ENCODE peak calls at places on chromosomes 11 and 22, in six cellular contexts. R is neuronal stem cell, G is mesenchymal stem cell, B is H9, J is H1, I is trophoblast cell. Q is an unnamed sample.

GRCh38 chr11:117815262-117815803 is 9.2 kb downstream of the FXYD2 start:
- DNase-seq in R (no peak), B (no peak), G (no peak), I (peak), J (no peak), Q (no peak)

GRCh38 chr11:16280256-16280682 is 76.1 kb downstream of the SOX6 start:
- DNase-seq in B (no peak), R (no peak), G (no peak), J (no peak), I (no peak), Q (no peak)

GRCh38 chr11:126450806-126451205 is 95.3 kb downstream of the ST3GAL4 start:
- DNase-seq in G (no peak), I (no peak), R (no peak), B (no peak), J (no peak), Q (no peak)

GRCh38 chr11:3037041-3037944 is 19.9 kb downstream of the CARS1 start:
- DNase-seq in J (peak), B (peak), G (peak), R (peak), I (peak), Q (peak)

GRCh38 chr11:122655527-122656072 is at the start of gene UBASH3B:
- DNase-seq in R (peak), B (peak), G (peak), I (peak), J (peak), Q (peak)

GRCh38 chr11:69360606-69361005 is 66.7 kb downstream of the MYEOV start:
- DNase-seq in I (no peak), B (peak), G (no peak), R (no peak), J (peak), Q (no peak)

GRCh38 chr11:47269002-47269828 is 718 bp upstream of the MADD start:
- DNase-seq in G (peak), J (peak), B (peak), I (peak), R (peak), Q (peak)

GRCh38 chr22:17158568-17159503 is at the start of gene HDHD5:
- DNase-seq in R (peak), B (peak), I (peak), G (peak), J (peak), Q (peak)

GRCh38 chr11:76153609-76153949 is 52.7 kb downstream of the WNT11 start:
- DNase-seq in R (no peak), J (no peak), G (peak), I (peak), B (no peak), Q (peak)

GRCh38 chr22:49394116-49394785 is 433.4 kb downstream of the BRD1 start:
- DNase-seq in I (no peak), J (no peak), G (no peak), B (peak), R (no peak), Q (no peak)

GRCh38 chr22:27136596-27136995 is 479.2 kb downstream of the MIAT start:
- DNase-seq in J (no peak), I (no peak), R (no peak), G (no peak), B (no peak), Q (no peak)

GRCh38 chr22:25167082-25167481 is 32.6 kb upstream of the CRYBB3 start:
- DNase-seq in G (no peak), J (no peak), I (peak), B (no peak), R (no peak), Q (no peak)

GRCh38 chr11:11442791-11443190 is 89.7 kb upstream of the CSNK2A3 start:
- DNase-seq in I (no peak), J (no peak), R (no peak), B (no peak), G (no peak), Q (no peak)

GRCh38 chr11:122183933-122184332 is 67.9 kb upstream of the BLID start:
- DNase-seq in I (no peak), J (no peak), B (no peak), R (no peak), G (no peak), Q (no peak)

DNA sequence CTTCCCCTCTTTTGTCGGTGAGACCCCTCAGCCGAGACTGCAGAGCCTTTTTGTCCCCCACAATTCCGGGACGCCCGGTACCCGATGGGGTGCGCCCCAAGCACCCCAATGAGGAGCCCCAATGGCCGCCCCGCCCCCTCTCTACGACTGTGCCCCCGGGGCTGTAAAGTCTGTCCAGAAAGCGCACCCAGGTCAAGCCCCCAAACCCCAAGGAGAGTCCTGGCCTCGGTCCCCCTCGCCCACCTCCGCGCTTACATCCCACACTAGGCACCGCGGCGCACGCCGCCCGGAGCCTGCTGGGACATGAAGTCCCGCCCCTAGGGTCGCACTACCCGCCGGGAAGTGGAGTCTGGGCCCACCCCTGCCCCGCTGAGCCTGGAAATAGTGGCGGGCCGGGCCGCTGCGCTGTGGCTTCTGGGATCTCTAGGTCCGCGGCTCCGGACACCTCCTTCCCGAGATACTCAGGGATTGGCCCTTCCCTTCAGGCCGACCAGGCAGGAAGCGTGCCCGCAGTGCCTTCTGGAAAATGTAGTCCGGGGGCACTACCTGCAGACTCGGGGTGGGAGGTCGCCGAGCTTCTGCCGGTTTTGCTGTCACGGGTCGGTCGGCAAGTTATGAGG is at the start of gene MEN1:
- DNase-seq in R (peak), G (peak), B (peak), I (peak), J (peak), Q (peak)
- H3K4ac ChIP-seq in R (no peak), G (peak), B (no peak), I (peak), J (no peak), Q (peak)

GRCh38 chr22:39010946-39011625 is 3.0 kb upstream of the APOBEC3C start:
- DNase-seq in B (no peak), J (no peak), I (no peak), R (no peak), G (no peak), Q (no peak)
- H2AFZ ChIP-seq in B (no peak), J (no peak), I (no peak), R (no peak), G (no peak), Q (no peak)

GRCh38 chr11:119320593-119321524 is 3.9 kb upstream of the MCAM start:
- DNase-seq in G (peak), I (peak), J (peak), R (no peak), B (peak), Q (peak)
- H3K4ac ChIP-seq in G (peak), I (peak), J (peak), R (no peak), B (no peak), Q (peak)

GRCh38 chr11:66964495-66964894 is 6.3 kb upstream of the PC start:
- DNase-seq in R (no peak), G (no peak), J (no peak), I (no peak), B (no peak), Q (no peak)
- H2AFZ ChIP-seq in R (peak), G (no peak), J (peak), I (no peak), B (no peak), Q (no peak)

DNA sequence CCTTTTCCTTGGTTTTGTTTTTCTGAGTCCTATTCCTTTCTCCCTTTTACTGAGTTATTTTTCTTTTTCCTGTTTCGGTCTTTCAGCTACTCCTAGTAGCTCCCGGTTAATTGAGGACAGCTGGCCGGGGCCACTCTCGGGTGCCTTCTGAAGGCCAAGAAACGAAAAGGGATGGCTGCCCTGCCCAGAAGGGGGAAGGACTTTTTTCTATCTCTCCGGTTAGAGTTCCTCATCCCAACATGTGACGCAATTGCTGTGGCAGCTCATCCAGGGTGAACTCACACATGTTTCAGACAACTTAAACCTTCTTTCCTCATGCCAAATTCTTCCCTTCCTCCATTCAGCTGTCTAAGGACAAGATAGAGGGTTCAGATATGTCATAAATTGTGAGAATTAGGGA is 83.6 kb downstream of the PIWIL4 start:
- DNase-seq in B (no peak), G (peak), J (no peak), R (no peak), I (peak), Q (peak)
- H3K4ac ChIP-seq in B (no peak), G (no peak), J (peak), R (no peak), I (no peak), Q (no peak)

GRCh38 chr11:33775064-33775807 is 916 bp upstream of the FBXO3 start:
- DNase-seq in G (no peak), B (no peak), R (no peak), I (no peak), J (no peak), Q (no peak)

GRCh38 chr11:33774356-33775063 is at the start of gene FBXO3:
- DNase-seq in R (peak), B (peak), G (peak), J (peak), I (peak), Q (peak)

GRCh38 chr11:33772300-33772699 is 2.0 kb downstream of the FBXO3 start:
- DNase-seq in R (no peak), J (no peak), I (peak), G (no peak), B (no peak), Q (peak)

GRCh38 chr11:33775832-33776231 is 1.5 kb upstream of the FBXO3 start:
- DNase-seq in J (no peak), G (peak), B (no peak), R (no peak), I (no peak), Q (peak)

GRCh38 chr11:33773399-33774355 is 643 bp downstream of the FBXO3 start:
- DNase-seq in I (peak), B (no peak), R (no peak), G (peak), J (peak), Q (peak)
- H2AFZ ChIP-seq in I (peak), B (no peak), R (peak), G (peak), J (peak), Q (peak)

GRCh38 chr11:113888848-113889247 is 13.5 kb upstream of the USP28 start:
- DNase-seq in I (no peak), G (no peak), R (no peak), J (no peak), B (no peak), Q (no peak)

GRCh38 chr11:113884361-113884836 is 9.0 kb upstream of the USP28 start:
- DNase-seq in I (peak), B (peak), G (peak), R (no peak), J (peak), Q (peak)

GRCh38 chr11:113880966-113881365 is 5.6 kb upstream of the USP28 start:
- DNase-seq in I (no peak), B (no peak), G (no peak), J (no peak), R (no peak), Q (no peak)

GRCh38 chr11:113881856-113882255 is 6.5 kb upstream of the USP28 start:
- DNase-seq in G (no peak), B (no peak), R (no peak), I (peak), J (no peak), Q (no peak)

GRCh38 chr11:113885897-113886296 is 10.5 kb upstream of the USP28 start:
- DNase-seq in J (no peak), R (no peak), B (no peak), I (peak), G (no peak), Q (no peak)
- H3K4ac ChIP-seq in J (no peak), R (no peak), B (no peak), I (no peak), G (no peak), Q (no peak)

DNA sequence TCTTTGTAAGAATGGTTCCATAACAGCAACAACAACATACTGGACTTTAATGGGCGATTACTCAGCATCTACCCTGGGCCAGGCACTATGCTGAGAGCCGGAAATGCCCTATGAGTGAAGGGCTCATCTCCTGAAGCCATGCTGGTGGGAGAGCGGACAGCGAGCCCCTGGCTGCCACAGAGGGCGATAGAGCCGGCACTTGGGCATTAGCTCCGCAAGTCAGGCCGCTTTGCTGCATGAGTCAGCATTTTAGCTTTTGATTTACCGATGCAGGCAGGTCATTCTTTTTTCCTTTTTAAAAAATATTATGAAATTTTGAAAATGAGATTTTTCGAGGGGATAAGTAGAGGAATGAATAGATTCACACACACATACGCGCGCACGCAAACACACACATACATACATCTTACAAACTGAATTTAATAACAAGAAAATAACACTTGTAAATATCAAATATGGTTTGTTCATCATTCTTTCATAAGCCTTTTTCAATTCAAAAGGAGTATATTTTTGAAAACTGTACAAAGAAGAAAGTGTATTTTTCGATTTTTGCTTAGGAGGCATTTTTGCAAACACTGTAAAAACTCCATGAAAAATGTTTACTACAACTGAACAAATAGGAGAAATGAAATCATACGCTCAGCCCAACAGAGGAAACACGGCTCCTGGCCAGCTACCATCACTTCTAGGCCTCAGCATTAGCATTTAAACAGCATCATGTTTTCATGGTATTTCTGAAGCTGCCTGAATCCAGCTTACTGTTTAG is 667.3 kb downstream of the OPCML start:
- DNase-seq in B (peak), R (no peak), I (no peak), J (peak), G (no peak), Q (no peak)
- H2AFZ ChIP-seq in B (no peak), R (peak), I (no peak), J (peak), G (no peak), Q (no peak)

GRCh38 chr11:9803685-9804413 is 140.0 kb downstream of the SWAP70 start:
- DNase-seq in G (peak), B (no peak), J (no peak), R (no peak), I (no peak), Q (peak)

GRCh38 chr11:9799901-9800300 is 136.0 kb downstream of the SWAP70 start:
- DNase-seq in B (no peak), J (no peak), I (peak), G (no peak), R (no peak), Q (no peak)

GRCh38 chr11:9804414-9804902 is 140.6 kb downstream of the SWAP70 start:
- DNase-seq in G (peak), I (no peak), R (no peak), B (no peak), J (no peak), Q (no peak)

GRCh38 chr11:9806946-9807687 is 143.2 kb downstream of the SWAP70 start:
- DNase-seq in R (no peak), G (no peak), B (no peak), J (no peak), I (no peak), Q (no peak)

DNA sequence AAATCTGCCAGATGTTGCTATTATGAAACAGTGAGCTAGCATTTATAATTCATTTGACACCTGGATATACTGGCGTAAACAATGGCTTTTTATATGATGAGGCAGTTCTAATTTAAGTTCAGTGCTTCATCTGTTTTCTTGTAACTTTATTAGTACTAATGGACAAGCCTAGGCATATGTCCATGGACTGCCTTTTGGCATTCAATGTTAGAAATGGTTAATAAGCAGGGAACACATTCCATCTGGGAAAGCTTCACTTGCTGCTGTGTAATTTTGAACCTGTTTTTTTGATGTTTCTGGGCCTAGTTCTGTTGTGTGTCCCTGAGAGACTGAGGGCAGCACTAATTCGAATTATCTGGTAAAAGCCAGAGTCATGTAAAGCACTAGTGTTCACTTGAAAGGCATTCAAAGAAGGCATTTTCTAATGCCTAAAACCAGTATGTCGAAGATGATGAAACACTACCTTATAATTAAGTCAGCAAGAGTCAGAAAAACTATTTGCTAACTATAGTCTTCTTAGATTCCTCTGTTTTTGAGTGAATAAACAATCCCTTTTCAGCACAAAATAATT is 138.5 kb downstream of the SWAP70 start:
- DNase-seq in B (no peak), R (no peak), J (no peak), I (peak), G (peak), Q (peak)
- H3K4ac ChIP-seq in B (no peak), R (no peak), J (peak), I (no peak), G (no peak), Q (peak)